ENCODE peak calls at places on chromosome 6, in seven cellular contexts. One of them, this sample, is unnamed.

GRCh38 chr6:96626749-96627353 is 63.9 kb downstream of the FHL5 start:
- DNase-seq in dorsolateral prefrontal cortex: no peak
- DNase-seq in fibroblast of mammary gland: peak
- DNase-seq in cardiac fibroblast: peak
- DNase-seq in sigmoid colon: no peak
- DNase-seq in A549: peak
- DNase-seq in transverse colon: no peak
- DNase-seq in this sample: peak

GRCh38 chr6:22306741-22307466 is 10.1 kb upstream of the PRL start:
- DNase-seq in dorsolateral prefrontal cortex: no peak
- DNase-seq in fibroblast of mammary gland: no peak
- DNase-seq in cardiac fibroblast: no peak
- DNase-seq in sigmoid colon: no peak
- DNase-seq in A549: no peak
- DNase-seq in transverse colon: no peak
- DNase-seq in this sample: no peak

GRCh38 chr6:86856937-86857563 is 80.3 kb upstream of the HTR1E start:
- DNase-seq in dorsolateral prefrontal cortex: peak
- DNase-seq in fibroblast of mammary gland: peak
- DNase-seq in cardiac fibroblast: peak
- DNase-seq in sigmoid colon: no peak
- DNase-seq in A549: peak
- DNase-seq in transverse colon: peak
- DNase-seq in this sample: peak

GRCh38 chr6:89311853-89312531 is 3.1 kb downstream of the GABRR2 start:
- DNase-seq in dorsolateral prefrontal cortex: peak
- DNase-seq in fibroblast of mammary gland: peak
- DNase-seq in cardiac fibroblast: peak
- DNase-seq in sigmoid colon: peak
- DNase-seq in A549: no peak
- DNase-seq in transverse colon: peak
- DNase-seq in this sample: peak

GRCh38 chr6:88722691-88723090 is 240.7 kb downstream of the RNGTT start:
- DNase-seq in dorsolateral prefrontal cortex: no peak
- DNase-seq in fibroblast of mammary gland: no peak
- DNase-seq in cardiac fibroblast: no peak
- DNase-seq in sigmoid colon: no peak
- DNase-seq in A549: no peak
- DNase-seq in transverse colon: no peak
- DNase-seq in this sample: no peak

GRCh38 chr6:134850906-134851305 is 99.0 kb downstream of the ALDH8A1 start:
- DNase-seq in dorsolateral prefrontal cortex: no peak
- DNase-seq in fibroblast of mammary gland: peak
- DNase-seq in cardiac fibroblast: peak
- DNase-seq in sigmoid colon: no peak
- DNase-seq in A549: no peak
- DNase-seq in transverse colon: no peak
- DNase-seq in this sample: no peak

GRCh38 chr6:16496210-16496609 is 257.8 kb downstream of the GMPR start:
- DNase-seq in dorsolateral prefrontal cortex: no peak
- DNase-seq in fibroblast of mammary gland: no peak
- DNase-seq in cardiac fibroblast: no peak
- DNase-seq in sigmoid colon: no peak
- DNase-seq in A549: no peak
- DNase-seq in transverse colon: no peak
- DNase-seq in this sample: no peak

GRCh38 chr6:89508755-89509563 is 76.0 kb downstream of the ANKRD6 start:
- DNase-seq in dorsolateral prefrontal cortex: no peak
- DNase-seq in fibroblast of mammary gland: no peak
- DNase-seq in cardiac fibroblast: no peak
- DNase-seq in sigmoid colon: no peak
- DNase-seq in A549: no peak
- DNase-seq in transverse colon: no peak
- DNase-seq in this sample: peak

GRCh38 chr6:121485359-121485809 is 49.9 kb downstream of the GJA1 start:
- DNase-seq in dorsolateral prefrontal cortex: no peak
- DNase-seq in fibroblast of mammary gland: peak
- DNase-seq in cardiac fibroblast: peak
- DNase-seq in sigmoid colon: no peak
- DNase-seq in A549: peak
- DNase-seq in transverse colon: no peak
- DNase-seq in this sample: peak

GRCh38 chr6:131038612-131039344 is 24.3 kb downstream of the EPB41L2 start:
- DNase-seq in dorsolateral prefrontal cortex: no peak
- DNase-seq in fibroblast of mammary gland: peak
- DNase-seq in cardiac fibroblast: peak
- DNase-seq in sigmoid colon: no peak
- DNase-seq in A549: no peak
- DNase-seq in transverse colon: no peak
- DNase-seq in this sample: peak

GRCh38 chr6:34791164-34791841 is 580 bp upstream of the BLTP3A start:
- DNase-seq in dorsolateral prefrontal cortex: peak
- DNase-seq in fibroblast of mammary gland: peak
- DNase-seq in cardiac fibroblast: peak
- DNase-seq in sigmoid colon: peak
- DNase-seq in A549: peak
- DNase-seq in transverse colon: peak
- DNase-seq in this sample: no peak

GRCh38 chr6:149905911-149906371 is 8.0 kb upstream of the RAET1E start:
- DNase-seq in dorsolateral prefrontal cortex: no peak
- DNase-seq in fibroblast of mammary gland: no peak
- DNase-seq in cardiac fibroblast: no peak
- DNase-seq in sigmoid colon: no peak
- DNase-seq in A549: no peak
- DNase-seq in transverse colon: no peak
- DNase-seq in this sample: no peak

GRCh38 chr6:33744001-33744848 is 2.5 kb downstream of the IP6K3 start:
- DNase-seq in dorsolateral prefrontal cortex: peak
- DNase-seq in fibroblast of mammary gland: peak
- DNase-seq in cardiac fibroblast: peak
- DNase-seq in sigmoid colon: peak
- DNase-seq in A549: peak
- DNase-seq in transverse colon: peak
- DNase-seq in this sample: peak

GRCh38 chr6:159168536-159169192 is 536 bp upstream of the FNDC1 start:
- DNase-seq in dorsolateral prefrontal cortex: no peak
- DNase-seq in fibroblast of mammary gland: peak
- DNase-seq in cardiac fibroblast: peak
- DNase-seq in sigmoid colon: peak
- DNase-seq in A549: peak
- DNase-seq in transverse colon: peak
- DNase-seq in this sample: peak

GRCh38 chr6:20180935-20181334 is 31.3 kb downstream of the MBOAT1 start:
- DNase-seq in dorsolateral prefrontal cortex: no peak
- DNase-seq in fibroblast of mammary gland: no peak
- DNase-seq in cardiac fibroblast: no peak
- DNase-seq in sigmoid colon: no peak
- DNase-seq in A549: no peak
- DNase-seq in transverse colon: no peak
- DNase-seq in this sample: no peak

GRCh38 chr6:129766959-129767728 is 57.2 kb upstream of the ARHGAP18 start:
- DNase-seq in dorsolateral prefrontal cortex: peak
- DNase-seq in fibroblast of mammary gland: peak
- DNase-seq in cardiac fibroblast: peak
- DNase-seq in sigmoid colon: peak
- DNase-seq in A549: no peak
- DNase-seq in transverse colon: peak
- DNase-seq in this sample: peak

GRCh38 chr6:169536446-169537170 is 165.2 kb downstream of the WDR27 start:
- DNase-seq in dorsolateral prefrontal cortex: no peak
- DNase-seq in fibroblast of mammary gland: peak
- DNase-seq in cardiac fibroblast: peak
- DNase-seq in sigmoid colon: no peak
- DNase-seq in A549: no peak
- DNase-seq in transverse colon: no peak
- DNase-seq in this sample: peak

GRCh38 chr6:6317825-6318733 is 2.4 kb downstream of the F13A1 start:
- DNase-seq in dorsolateral prefrontal cortex: peak
- DNase-seq in fibroblast of mammary gland: no peak
- DNase-seq in cardiac fibroblast: no peak
- DNase-seq in sigmoid colon: no peak
- DNase-seq in A549: no peak
- DNase-seq in transverse colon: no peak
- DNase-seq in this sample: no peak

GRCh38 chr6:6317386-6317785 is 3.1 kb downstream of the F13A1 start:
- DNase-seq in dorsolateral prefrontal cortex: no peak
- DNase-seq in fibroblast of mammary gland: no peak
- DNase-seq in cardiac fibroblast: no peak
- DNase-seq in sigmoid colon: no peak
- DNase-seq in A549: no peak
- DNase-seq in transverse colon: no peak
- DNase-seq in this sample: no peak

GRCh38 chr6:6320901-6321300 is 439 bp upstream of the F13A1 start:
- DNase-seq in dorsolateral prefrontal cortex: no peak
- DNase-seq in fibroblast of mammary gland: no peak
- DNase-seq in cardiac fibroblast: no peak
- DNase-seq in sigmoid colon: no peak
- DNase-seq in A549: no peak
- DNase-seq in transverse colon: no peak
- DNase-seq in this sample: no peak

GRCh38 chr6:6323352-6323751 is 2.9 kb upstream of the F13A1 start:
- DNase-seq in dorsolateral prefrontal cortex: no peak
- DNase-seq in fibroblast of mammary gland: no peak
- DNase-seq in cardiac fibroblast: no peak
- DNase-seq in sigmoid colon: no peak
- DNase-seq in A549: no peak
- DNase-seq in transverse colon: no peak
- DNase-seq in this sample: no peak

DNA sequence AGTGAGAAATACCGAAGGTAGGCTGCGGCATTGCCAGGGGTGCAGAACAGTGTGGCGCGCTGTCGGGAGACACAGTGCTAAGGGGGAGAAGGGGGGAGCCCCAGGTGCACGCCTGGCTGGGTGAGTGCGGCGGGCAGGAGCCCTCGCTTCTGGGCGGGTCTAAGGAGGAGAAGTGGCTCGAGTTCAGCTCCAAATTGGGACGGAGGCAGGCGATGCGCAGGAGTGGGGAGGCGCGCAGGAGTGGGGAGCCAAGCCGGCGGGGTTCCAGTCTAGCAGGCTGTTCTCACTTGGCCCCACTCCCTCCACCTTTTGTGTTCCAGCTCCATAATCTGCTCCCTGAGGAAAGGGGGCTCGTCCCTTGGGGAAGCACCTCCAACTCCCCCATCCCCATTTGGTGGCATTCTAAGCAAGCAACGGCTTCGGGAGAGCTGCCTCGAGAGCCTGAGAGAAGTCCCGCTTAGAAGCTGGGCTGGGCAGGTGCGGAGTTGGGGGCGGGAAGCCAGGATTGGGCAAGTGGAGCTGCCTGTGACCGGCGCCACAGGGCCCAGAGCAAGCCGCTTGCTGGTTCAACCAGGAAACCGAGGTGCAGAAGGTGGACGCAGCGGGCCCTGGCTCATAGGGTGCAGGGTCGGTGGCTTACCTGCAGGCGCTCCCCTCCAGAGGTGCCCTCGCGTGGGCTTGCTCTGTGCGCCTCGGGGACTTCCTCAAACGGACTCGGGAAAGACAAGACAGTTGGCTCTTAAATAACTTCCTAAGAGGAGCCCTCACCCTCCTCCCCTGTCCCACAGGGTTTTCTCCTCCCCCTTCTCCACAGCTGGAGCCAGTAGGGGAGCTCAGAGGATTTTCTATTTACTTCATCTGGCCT is at the start of gene F13A1:
- DNase-seq in dorsolateral prefrontal cortex: peak
- DNase-seq in fibroblast of mammary gland: no peak
- DNase-seq in cardiac fibroblast: no peak
- DNase-seq in sigmoid colon: no peak
- DNase-seq in A549: no peak
- DNase-seq in transverse colon: peak
- DNase-seq in this sample: no peak
- H3K4me3 ChIP-seq in dorsolateral prefrontal cortex: peak
- H3K4me3 ChIP-seq in fibroblast of mammary gland: no peak
- H3K4me3 ChIP-seq in cardiac fibroblast: no peak
- H3K4me3 ChIP-seq in sigmoid colon: peak
- H3K4me3 ChIP-seq in A549: no peak
- H3K4me3 ChIP-seq in transverse colon: no peak
- H3K4me3 ChIP-seq in this sample: no peak

DNA sequence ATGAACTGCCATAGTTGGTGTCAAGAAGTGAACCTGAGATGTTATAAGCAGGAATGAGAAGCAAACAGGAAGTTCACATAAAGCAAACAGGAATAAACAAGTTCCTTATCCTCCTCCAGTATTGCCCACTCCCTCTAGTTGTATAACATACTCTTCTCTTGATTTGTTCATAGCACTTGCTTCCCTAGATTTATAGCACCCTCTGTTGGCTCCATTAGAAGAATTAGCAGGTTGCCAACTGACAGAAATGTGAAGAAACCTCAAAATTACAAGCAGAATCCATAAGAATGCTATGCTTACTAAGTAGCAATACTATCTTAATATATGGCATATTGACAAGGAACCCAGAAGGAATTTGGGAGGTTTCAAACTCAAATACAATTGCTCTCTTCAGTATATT is 195.4 kb downstream of the TBX18 start:
- DNase-seq in dorsolateral prefrontal cortex: no peak
- DNase-seq in fibroblast of mammary gland: peak
- DNase-seq in cardiac fibroblast: peak
- DNase-seq in sigmoid colon: no peak
- DNase-seq in A549: peak
- DNase-seq in transverse colon: no peak
- DNase-seq in this sample: peak
- TF ChIP-seq CTCF in dorsolateral prefrontal cortex: no peak
- TF ChIP-seq CTCF in fibroblast of mammary gland: peak
- TF ChIP-seq CTCF in cardiac fibroblast: peak
- TF ChIP-seq CTCF in sigmoid colon: no peak
- TF ChIP-seq CTCF in A549: peak
- TF ChIP-seq CTCF in transverse colon: no peak
- TF ChIP-seq CTCF in this sample: peak

GRCh38 chr6:84772428-84773132 is 8.2 kb upstream of the TBX18 start:
- DNase-seq in dorsolateral prefrontal cortex: no peak
- DNase-seq in fibroblast of mammary gland: no peak
- DNase-seq in cardiac fibroblast: peak
- DNase-seq in sigmoid colon: no peak
- DNase-seq in A549: peak
- DNase-seq in transverse colon: no peak
- DNase-seq in this sample: no peak
- H3K4me3 ChIP-seq in dorsolateral prefrontal cortex: no peak
- H3K4me3 ChIP-seq in fibroblast of mammary gland: peak
- H3K4me3 ChIP-seq in cardiac fibroblast: peak
- H3K4me3 ChIP-seq in sigmoid colon: no peak
- H3K4me3 ChIP-seq in A549: peak
- H3K4me3 ChIP-seq in transverse colon: no peak
- H3K4me3 ChIP-seq in this sample: no peak

DNA sequence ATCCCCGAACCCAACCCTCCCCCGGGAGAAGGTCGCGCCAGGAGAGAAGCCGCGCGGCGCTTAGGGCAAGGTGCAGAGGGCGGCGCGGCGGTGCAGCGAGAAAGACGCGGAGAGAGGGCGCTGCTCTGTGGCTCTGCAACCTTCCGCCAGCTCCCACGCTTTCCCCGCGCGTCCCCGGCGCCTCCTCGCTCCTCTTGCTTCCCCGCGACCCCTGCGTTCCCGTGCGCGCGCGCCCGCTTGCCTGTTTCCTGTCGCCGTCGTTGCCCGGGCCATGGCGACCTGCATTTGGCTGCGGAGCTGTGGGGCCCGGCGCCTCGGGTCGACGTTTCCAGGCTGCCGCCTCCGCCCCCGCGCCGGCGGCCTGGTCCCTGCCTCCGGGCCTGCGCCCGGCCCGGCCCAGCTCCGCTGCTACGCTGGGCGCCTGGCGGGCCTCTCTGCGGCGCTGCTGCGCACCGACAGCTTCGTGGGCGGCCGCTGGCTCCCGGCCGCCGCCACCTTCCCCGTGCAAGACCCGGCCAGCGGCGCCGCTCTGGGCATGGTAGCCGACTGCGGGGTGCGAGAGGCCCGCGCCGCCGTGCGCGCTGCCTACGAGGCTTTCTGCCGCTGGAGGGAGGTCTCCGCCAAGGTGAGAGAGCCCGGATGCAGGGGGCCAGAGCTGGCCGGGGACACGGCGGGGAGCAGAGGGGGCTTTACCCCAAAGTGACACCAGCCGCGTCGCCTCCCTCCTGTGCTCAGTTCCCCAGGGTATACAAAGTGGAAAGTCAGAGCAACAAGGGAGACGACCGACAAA is at the start of gene ALDH5A1:
- DNase-seq in dorsolateral prefrontal cortex: peak
- DNase-seq in fibroblast of mammary gland: peak
- DNase-seq in cardiac fibroblast: peak
- DNase-seq in sigmoid colon: peak
- DNase-seq in A549: peak
- DNase-seq in transverse colon: peak
- DNase-seq in this sample: peak
- TF ChIP-seq CTCF in dorsolateral prefrontal cortex: no peak
- TF ChIP-seq CTCF in fibroblast of mammary gland: no peak
- TF ChIP-seq CTCF in cardiac fibroblast: no peak
- TF ChIP-seq CTCF in sigmoid colon: peak
- TF ChIP-seq CTCF in A549: peak
- TF ChIP-seq CTCF in transverse colon: peak
- TF ChIP-seq CTCF in this sample: no peak